ENCODE peak calls at places on chromosomes 1 and 21, in six cellular contexts. One of them, this sample, is unnamed.

GRCh38 chr1:14138135-14138506 is 438.1 kb downstream of the PRDM2 start:
- DNase-seq in astrocyte: no peak
- DNase-seq in AG04449: no peak
- DNase-seq in keratinocyte: peak
- DNase-seq in fibroblast of lung: peak
- DNase-seq in psoas muscle: no peak
- DNase-seq in this sample: peak

GRCh38 chr1:178241057-178241456 is 147.2 kb downstream of the RASAL2 start:
- DNase-seq in astrocyte: peak
- DNase-seq in AG04449: no peak
- DNase-seq in keratinocyte: peak
- DNase-seq in fibroblast of lung: peak
- DNase-seq in psoas muscle: no peak
- DNase-seq in this sample: no peak

GRCh38 chr1:200869376-200869752 is 3.4 kb upstream of the GPR25 start:
- DNase-seq in astrocyte: no peak
- DNase-seq in AG04449: no peak
- DNase-seq in keratinocyte: no peak
- DNase-seq in fibroblast of lung: no peak
- DNase-seq in psoas muscle: no peak
- DNase-seq in this sample: no peak

GRCh38 chr1:66893712-66894111 is 30.9 kb downstream of the DNAI4 start:
- DNase-seq in astrocyte: no peak
- DNase-seq in AG04449: no peak
- DNase-seq in keratinocyte: no peak
- DNase-seq in fibroblast of lung: no peak
- DNase-seq in psoas muscle: no peak
- DNase-seq in this sample: no peak

GRCh38 chr1:239718997-239719628 is 332.7 kb downstream of the CHRM3 start:
- DNase-seq in astrocyte: no peak
- DNase-seq in AG04449: no peak
- DNase-seq in keratinocyte: no peak
- DNase-seq in fibroblast of lung: no peak
- DNase-seq in psoas muscle: no peak
- DNase-seq in this sample: no peak

GRCh38 chr1:62194651-62195282 is at the start of gene L1TD1:
- DNase-seq in astrocyte: no peak
- DNase-seq in AG04449: no peak
- DNase-seq in keratinocyte: no peak
- DNase-seq in fibroblast of lung: no peak
- DNase-seq in psoas muscle: no peak
- DNase-seq in this sample: no peak

GRCh38 chr1:64471724-64472276 is 1.9 kb downstream of the CACHD1 start:
- DNase-seq in astrocyte: no peak
- DNase-seq in AG04449: no peak
- DNase-seq in keratinocyte: no peak
- DNase-seq in fibroblast of lung: peak
- DNase-seq in psoas muscle: no peak
- DNase-seq in this sample: peak

GRCh38 chr21:36754241-36754881 is 55.4 kb downstream of the SIM2 start:
- DNase-seq in astrocyte: peak
- DNase-seq in AG04449: no peak
- DNase-seq in keratinocyte: no peak
- DNase-seq in fibroblast of lung: no peak
- DNase-seq in psoas muscle: no peak
- DNase-seq in this sample: no peak

GRCh38 chr1:232457607-232458006 is 172.3 kb downstream of the SIPA1L2 start:
- DNase-seq in astrocyte: no peak
- DNase-seq in AG04449: no peak
- DNase-seq in keratinocyte: no peak
- DNase-seq in fibroblast of lung: no peak
- DNase-seq in psoas muscle: no peak
- DNase-seq in this sample: no peak

GRCh38 chr1:3186526-3186921 is 117.5 kb downstream of the PRDM16 start:
- DNase-seq in astrocyte: peak
- DNase-seq in AG04449: no peak
- DNase-seq in keratinocyte: no peak
- DNase-seq in fibroblast of lung: peak
- DNase-seq in psoas muscle: peak
- DNase-seq in this sample: no peak

GRCh38 chr21:46532080-46532479 is 72.8 kb downstream of the S100B start:
- DNase-seq in astrocyte: no peak
- DNase-seq in AG04449: no peak
- DNase-seq in keratinocyte: no peak
- DNase-seq in fibroblast of lung: no peak
- DNase-seq in psoas muscle: no peak
- DNase-seq in this sample: no peak

This sample was measured in kidney glomerular epithelial cell.